ENCODE peak calls at places on chromosomes 6 and 20, in nine cellular contexts. One of them, this sample, is unnamed.

GRCh38 chr20:63652192-63652980 is 838 bp downstream of the STMN3 start:
- DNase-seq in stimulated activated CD4-positive, alpha-beta T cell treated with anti-CD3 and anti-CD28 coated beads, Interleukin-4, amount 100 ng/mL, for 24 hours: peak; percentile 37
- DNase-seq in fibroblast of lung: no peak
- DNase-seq in heart right ventricle: peak; percentile 39
- DNase-seq in naive thymus-derived CD8-positive, alpha-beta T cell: peak; percentile 64
- DNase-seq in NCI-H1105: peak; percentile 45
- DNase-seq in stimulated activated CD8-positive, alpha-beta memory T cell treated with anti-CD3 and anti-CD28 coated beads, Interleukin-4, amount 100 ng/mL, for 24 hours: no peak
- DNase-seq in pancreas: peak; percentile 69
- DNase-seq in Calu3: no peak
- DNase-seq in this sample: no peak

GRCh38 chr20:23668477-23668951 is 20.3 kb downstream of the CST4 start:
- DNase-seq in stimulated activated CD4-positive, alpha-beta T cell treated with anti-CD3 and anti-CD28 coated beads, Interleukin-4, amount 100 ng/mL, for 24 hours: peak; percentile 39
- DNase-seq in fibroblast of lung: peak; percentile 60
- DNase-seq in heart right ventricle: no peak
- DNase-seq in naive thymus-derived CD8-positive, alpha-beta T cell: peak; percentile 12
- DNase-seq in NCI-H1105: peak; percentile 22
- DNase-seq in stimulated activated CD8-positive, alpha-beta memory T cell treated with anti-CD3 and anti-CD28 coated beads, Interleukin-4, amount 100 ng/mL, for 24 hours: peak; percentile 6
- DNase-seq in pancreas: no peak
- DNase-seq in Calu3: peak; percentile 32
- DNase-seq in this sample: peak; percentile 74

GRCh38 chr6:64054870-64055269 is 419.3 kb downstream of the PHF3 start:
- DNase-seq in stimulated activated CD4-positive, alpha-beta T cell treated with anti-CD3 and anti-CD28 coated beads, Interleukin-4, amount 100 ng/mL, for 24 hours: no peak
- DNase-seq in fibroblast of lung: no peak
- DNase-seq in heart right ventricle: no peak
- DNase-seq in naive thymus-derived CD8-positive, alpha-beta T cell: no peak
- DNase-seq in NCI-H1105: no peak
- DNase-seq in stimulated activated CD8-positive, alpha-beta memory T cell treated with anti-CD3 and anti-CD28 coated beads, Interleukin-4, amount 100 ng/mL, for 24 hours: no peak
- DNase-seq in pancreas: no peak
- DNase-seq in Calu3: no peak
- DNase-seq in this sample: no peak

GRCh38 chr6:146543211-146543939 is at the start of gene RAB32:
- DNase-seq in stimulated activated CD4-positive, alpha-beta T cell treated with anti-CD3 and anti-CD28 coated beads, Interleukin-4, amount 100 ng/mL, for 24 hours: no peak
- DNase-seq in fibroblast of lung: peak; percentile 95
- DNase-seq in heart right ventricle: peak; percentile 94
- DNase-seq in naive thymus-derived CD8-positive, alpha-beta T cell: no peak
- DNase-seq in NCI-H1105: no peak
- DNase-seq in stimulated activated CD8-positive, alpha-beta memory T cell treated with anti-CD3 and anti-CD28 coated beads, Interleukin-4, amount 100 ng/mL, for 24 hours: peak; percentile 4
- DNase-seq in pancreas: peak; percentile 97
- DNase-seq in Calu3: peak; percentile 92
- DNase-seq in this sample: peak; percentile 90

GRCh38 chr6:35071347-35071994 is 69.7 kb downstream of the TCP11 start:
- DNase-seq in stimulated activated CD4-positive, alpha-beta T cell treated with anti-CD3 and anti-CD28 coated beads, Interleukin-4, amount 100 ng/mL, for 24 hours: no peak
- DNase-seq in fibroblast of lung: no peak
- DNase-seq in heart right ventricle: no peak
- DNase-seq in naive thymus-derived CD8-positive, alpha-beta T cell: no peak
- DNase-seq in NCI-H1105: no peak
- DNase-seq in stimulated activated CD8-positive, alpha-beta memory T cell treated with anti-CD3 and anti-CD28 coated beads, Interleukin-4, amount 100 ng/mL, for 24 hours: no peak
- DNase-seq in pancreas: no peak
- DNase-seq in Calu3: no peak
- DNase-seq in this sample: no peak

GRCh38 chr20:37384683-37385174 is 38.8 kb downstream of the SRC start:
- DNase-seq in stimulated activated CD4-positive, alpha-beta T cell treated with anti-CD3 and anti-CD28 coated beads, Interleukin-4, amount 100 ng/mL, for 24 hours: peak; percentile 76
- DNase-seq in fibroblast of lung: peak; percentile 49
- DNase-seq in heart right ventricle: peak; percentile 75
- DNase-seq in naive thymus-derived CD8-positive, alpha-beta T cell: peak; percentile 77
- DNase-seq in NCI-H1105: peak; percentile 12
- DNase-seq in stimulated activated CD8-positive, alpha-beta memory T cell treated with anti-CD3 and anti-CD28 coated beads, Interleukin-4, amount 100 ng/mL, for 24 hours: peak; percentile 73
- DNase-seq in pancreas: peak; percentile 85
- DNase-seq in Calu3: peak; percentile 63
- DNase-seq in this sample: peak; percentile 47

GRCh38 chr20:22583773-22584629 is at the start of gene FOXA2:
- DNase-seq in stimulated activated CD4-positive, alpha-beta T cell treated with anti-CD3 and anti-CD28 coated beads, Interleukin-4, amount 100 ng/mL, for 24 hours: no peak
- DNase-seq in fibroblast of lung: no peak
- DNase-seq in heart right ventricle: no peak
- DNase-seq in naive thymus-derived CD8-positive, alpha-beta T cell: no peak
- DNase-seq in NCI-H1105: peak; percentile 67
- DNase-seq in stimulated activated CD8-positive, alpha-beta memory T cell treated with anti-CD3 and anti-CD28 coated beads, Interleukin-4, amount 100 ng/mL, for 24 hours: no peak
- DNase-seq in pancreas: peak; percentile 84
- DNase-seq in Calu3: peak; percentile 18
- DNase-seq in this sample: peak; percentile 19

GRCh38 chr6:24865161-24865560 is 66.4 kb upstream of the ARMH2 start:
- DNase-seq in stimulated activated CD4-positive, alpha-beta T cell treated with anti-CD3 and anti-CD28 coated beads, Interleukin-4, amount 100 ng/mL, for 24 hours: no peak
- DNase-seq in fibroblast of lung: no peak
- DNase-seq in heart right ventricle: no peak
- DNase-seq in naive thymus-derived CD8-positive, alpha-beta T cell: no peak
- DNase-seq in NCI-H1105: no peak
- DNase-seq in stimulated activated CD8-positive, alpha-beta memory T cell treated with anti-CD3 and anti-CD28 coated beads, Interleukin-4, amount 100 ng/mL, for 24 hours: no peak
- DNase-seq in pancreas: no peak
- DNase-seq in Calu3: no peak
- DNase-seq in this sample: no peak

GRCh38 chr20:37327748-37328147 is 18.2 kb upstream of the SRC start:
- DNase-seq in stimulated activated CD4-positive, alpha-beta T cell treated with anti-CD3 and anti-CD28 coated beads, Interleukin-4, amount 100 ng/mL, for 24 hours: no peak
- DNase-seq in fibroblast of lung: peak; percentile 86
- DNase-seq in heart right ventricle: peak; percentile 68
- DNase-seq in naive thymus-derived CD8-positive, alpha-beta T cell: no peak
- DNase-seq in NCI-H1105: no peak
- DNase-seq in stimulated activated CD8-positive, alpha-beta memory T cell treated with anti-CD3 and anti-CD28 coated beads, Interleukin-4, amount 100 ng/mL, for 24 hours: no peak
- DNase-seq in pancreas: peak; percentile 38
- DNase-seq in Calu3: no peak
- DNase-seq in this sample: no peak

GRCh38 chr20:45114465-45115385 is at the start of gene WFDC5:
- DNase-seq in stimulated activated CD4-positive, alpha-beta T cell treated with anti-CD3 and anti-CD28 coated beads, Interleukin-4, amount 100 ng/mL, for 24 hours: no peak
- DNase-seq in fibroblast of lung: no peak
- DNase-seq in heart right ventricle: no peak
- DNase-seq in naive thymus-derived CD8-positive, alpha-beta T cell: no peak
- DNase-seq in NCI-H1105: no peak
- DNase-seq in stimulated activated CD8-positive, alpha-beta memory T cell treated with anti-CD3 and anti-CD28 coated beads, Interleukin-4, amount 100 ng/mL, for 24 hours: no peak
- DNase-seq in pancreas: no peak
- DNase-seq in Calu3: no peak
- DNase-seq in this sample: no peak

GRCh38 chr6:7919871-7920270 is 9.3 kb upstream of the TXNDC5 start:
- DNase-seq in stimulated activated CD4-positive, alpha-beta T cell treated with anti-CD3 and anti-CD28 coated beads, Interleukin-4, amount 100 ng/mL, for 24 hours: peak; percentile 69
- DNase-seq in fibroblast of lung: no peak
- DNase-seq in heart right ventricle: no peak
- DNase-seq in naive thymus-derived CD8-positive, alpha-beta T cell: no peak
- DNase-seq in NCI-H1105: no peak
- DNase-seq in stimulated activated CD8-positive, alpha-beta memory T cell treated with anti-CD3 and anti-CD28 coated beads, Interleukin-4, amount 100 ng/mL, for 24 hours: no peak
- DNase-seq in pancreas: no peak
- DNase-seq in Calu3: no peak
- DNase-seq in this sample: peak; percentile 8

GRCh38 chr6:30862156-30862875 is 22.0 kb upstream of the DDR1 start:
- DNase-seq in stimulated activated CD4-positive, alpha-beta T cell treated with anti-CD3 and anti-CD28 coated beads, Interleukin-4, amount 100 ng/mL, for 24 hours: no peak
- DNase-seq in fibroblast of lung: no peak
- DNase-seq in heart right ventricle: no peak
- DNase-seq in naive thymus-derived CD8-positive, alpha-beta T cell: no peak
- DNase-seq in NCI-H1105: no peak
- DNase-seq in stimulated activated CD8-positive, alpha-beta memory T cell treated with anti-CD3 and anti-CD28 coated beads, Interleukin-4, amount 100 ng/mL, for 24 hours: no peak
- DNase-seq in pancreas: no peak
- DNase-seq in Calu3: no peak
- DNase-seq in this sample: no peak

GRCh38 chr20:32152421-32153155 is 43.1 kb downstream of the TM9SF4 start:
- DNase-seq in stimulated activated CD4-positive, alpha-beta T cell treated with anti-CD3 and anti-CD28 coated beads, Interleukin-4, amount 100 ng/mL, for 24 hours: no peak
- DNase-seq in fibroblast of lung: no peak
- DNase-seq in heart right ventricle: no peak
- DNase-seq in naive thymus-derived CD8-positive, alpha-beta T cell: no peak
- DNase-seq in NCI-H1105: no peak
- DNase-seq in stimulated activated CD8-positive, alpha-beta memory T cell treated with anti-CD3 and anti-CD28 coated beads, Interleukin-4, amount 100 ng/mL, for 24 hours: no peak
- DNase-seq in pancreas: peak; percentile 36
- DNase-seq in Calu3: no peak
- DNase-seq in this sample: no peak

GRCh38 chr6:32410906-32411305 is 3.9 kb upstream of the BTNL2 start:
- DNase-seq in stimulated activated CD4-positive, alpha-beta T cell treated with anti-CD3 and anti-CD28 coated beads, Interleukin-4, amount 100 ng/mL, for 24 hours: no peak
- DNase-seq in fibroblast of lung: no peak
- DNase-seq in heart right ventricle: no peak
- DNase-seq in naive thymus-derived CD8-positive, alpha-beta T cell: no peak
- DNase-seq in NCI-H1105: no peak
- DNase-seq in stimulated activated CD8-positive, alpha-beta memory T cell treated with anti-CD3 and anti-CD28 coated beads, Interleukin-4, amount 100 ng/mL, for 24 hours: no peak
- DNase-seq in pancreas: no peak
- DNase-seq in Calu3: no peak
- DNase-seq in this sample: no peak

GRCh38 chr6:752438-752837 is 59.5 kb upstream of the EXOC2 start:
- DNase-seq in stimulated activated CD4-positive, alpha-beta T cell treated with anti-CD3 and anti-CD28 coated beads, Interleukin-4, amount 100 ng/mL, for 24 hours: no peak
- DNase-seq in fibroblast of lung: peak; percentile 5
- DNase-seq in heart right ventricle: no peak
- DNase-seq in naive thymus-derived CD8-positive, alpha-beta T cell: no peak
- DNase-seq in NCI-H1105: no peak
- DNase-seq in stimulated activated CD8-positive, alpha-beta memory T cell treated with anti-CD3 and anti-CD28 coated beads, Interleukin-4, amount 100 ng/mL, for 24 hours: no peak
- DNase-seq in pancreas: no peak
- DNase-seq in Calu3: no peak
- DNase-seq in this sample: no peak

GRCh38 chr6:8944548-8944947 is 509.2 kb upstream of the SLC35B3 start:
- DNase-seq in stimulated activated CD4-positive, alpha-beta T cell treated with anti-CD3 and anti-CD28 coated beads, Interleukin-4, amount 100 ng/mL, for 24 hours: no peak
- DNase-seq in fibroblast of lung: no peak
- DNase-seq in heart right ventricle: no peak
- DNase-seq in naive thymus-derived CD8-positive, alpha-beta T cell: no peak
- DNase-seq in NCI-H1105: no peak
- DNase-seq in stimulated activated CD8-positive, alpha-beta memory T cell treated with anti-CD3 and anti-CD28 coated beads, Interleukin-4, amount 100 ng/mL, for 24 hours: no peak
- DNase-seq in pancreas: no peak
- DNase-seq in Calu3: no peak
- DNase-seq in this sample: no peak

This sample was measured in T47D.